ENCODE peak calls at places on chromosomes 5 and 9, in nine cellular contexts. J, X, K, Z, F, D, L, R and O are unnamed samples.

GRCh38 chr9:131423171-131423581 is 29.3 kb downstream of the PRRC2B start:
- DNase-seq in J (peak), X (peak), K (peak), Z (no peak), F (no peak), D (no peak), L (no peak), R (no peak), O (peak)

GRCh38 chr9:27194401-27195091 is 85.5 kb downstream of the TEK start:
- DNase-seq in J (peak), X (peak), K (peak), Z (no peak), F (no peak), D (no peak), L (no peak), R (no peak), O (peak)

GRCh38 chr9:137956039-137956438 is 78.5 kb downstream of the CACNA1B start:
- DNase-seq in J (no peak), X (no peak), K (no peak), Z (no peak), F (no peak), D (no peak), L (no peak), R (no peak), O (no peak)

GRCh38 chr5:82072138-82072537 is 100.3 kb downstream of the ATG10 start:
- DNase-seq in J (no peak), X (no peak), K (no peak), Z (no peak), F (no peak), D (no peak), L (no peak), R (no peak), O (no peak)

GRCh38 chr5:1321576-1321975 is 23.3 kb downstream of the CLPTM1L start:
- DNase-seq in J (no peak), X (no peak), K (no peak), Z (no peak), F (no peak), D (no peak), L (no peak), R (no peak), O (no peak)

GRCh38 chr5:135593886-135594285 is 15.1 kb upstream of the CXCL14 start:
- DNase-seq in J (no peak), X (no peak), K (no peak), Z (no peak), F (no peak), D (no peak), L (no peak), R (no peak), O (no peak)

GRCh38 chr5:110917161-110917875 is 154.2 kb upstream of the TSLP start:
- DNase-seq in J (no peak), X (peak), K (peak), Z (no peak), F (no peak), D (no peak), L (no peak), R (peak), O (no peak)

GRCh38 chr5:107831612-107832395 is 161.1 kb upstream of the EFNA5 start:
- DNase-seq in J (peak), X (peak), K (peak), Z (no peak), F (no peak), D (no peak), L (no peak), R (no peak), O (peak)

GRCh38 chr5:181081989-181082388 is 41.9 kb downstream of the BTNL9 start:
- DNase-seq in J (no peak), X (no peak), K (no peak), Z (no peak), F (no peak), D (no peak), L (no peak), R (no peak), O (no peak)

GRCh38 chr5:65742565-65743231 is 20.7 kb downstream of the NLN start:
- DNase-seq in J (peak), X (peak), K (peak), Z (peak), F (no peak), D (no peak), L (peak), R (peak), O (peak)

GRCh38 chr5:133611357-133612020 is 852 bp downstream of the FSTL4 start:
- DNase-seq in J (no peak), X (no peak), K (no peak), Z (no peak), F (no peak), D (no peak), L (no peak), R (peak), O (peak)

GRCh38 chr5:170681013-170681433 is 102.5 kb upstream of the GABRP start:
- DNase-seq in J (peak), X (peak), K (peak), Z (peak), F (no peak), D (peak), L (peak), R (peak), O (peak)

GRCh38 chr5:73322453-73323076 is 126.0 kb downstream of the FOXD1 start:
- DNase-seq in J (no peak), X (no peak), K (no peak), Z (no peak), F (peak), D (no peak), L (no peak), R (no peak), O (no peak)

GRCh38 chr5:113524927-113525326 is 11.4 kb downstream of the YTHDC2 start:
- DNase-seq in J (no peak), X (no peak), K (no peak), Z (no peak), F (no peak), D (no peak), L (no peak), R (no peak), O (no peak)

GRCh38 chr5:55993013-55993412 is 1.8 kb downstream of the IL6ST start:
- DNase-seq in J (peak), X (no peak), K (peak), Z (no peak), F (no peak), D (no peak), L (peak), R (peak), O (no peak)

GRCh38 chr9:135006911-135007570 is 80.4 kb upstream of the OLFM1 start:
- DNase-seq in J (no peak), X (no peak), K (no peak), Z (no peak), F (no peak), D (no peak), L (no peak), R (no peak), O (no peak)

GRCh38 chr9:127742435-127743088 is 7.5 kb upstream of the TOR2A start:
- DNase-seq in J (peak), X (peak), K (peak), Z (no peak), F (no peak), D (no peak), L (no peak), R (peak), O (peak)

GRCh38 chr9:19992556-19992955 is 203.7 kb upstream of the SLC24A2 start:
- DNase-seq in J (peak), X (peak), K (peak), Z (no peak), F (no peak), D (no peak), L (peak), R (no peak), O (no peak)

GRCh38 chr5:181189363-181189961 is 15.5 kb downstream of the TRIM7 start:
- DNase-seq in J (no peak), X (peak), K (peak), Z (peak), F (no peak), D (peak), L (peak), R (peak), O (peak)

GRCh38 chr9:34259315-34259714 is 69.8 kb downstream of the KIF24 start:
- DNase-seq in J (no peak), X (no peak), K (no peak), Z (no peak), F (no peak), D (no peak), L (no peak), R (no peak), O (no peak)

GRCh38 chr9:85212209-85212608 is 529.5 kb downstream of the AGTPBP1 start:
- DNase-seq in J (peak), X (peak), K (peak), Z (no peak), F (no peak), D (no peak), L (peak), R (no peak), O (peak)

GRCh38 chr5:159242153-159242552 is 20.9 kb upstream of the UBLCP1 start:
- DNase-seq in J (no peak), X (no peak), K (no peak), Z (no peak), F (no peak), D (no peak), L (no peak), R (no peak), O (no peak)

GRCh38 chr5:59115345-59115744 is 532.5 kb downstream of the RAB3C start:
- DNase-seq in J (peak), X (peak), K (peak), Z (no peak), F (no peak), D (no peak), L (no peak), R (no peak), O (no peak)

GRCh38 chr5:172496671-172497371 is 42.5 kb upstream of the SH3PXD2B start:
- DNase-seq in J (peak), X (peak), K (peak), Z (no peak), F (no peak), D (no peak), L (no peak), R (no peak), O (no peak)

GRCh38 chr9:35828716-35829083 is at the start of gene FAM221B:
- DNase-seq in J (no peak), X (no peak), K (peak), Z (peak), F (no peak), D (no peak), L (peak), R (peak), O (peak)

GRCh38 chr5:93573627-93573974 is 7.4 kb downstream of the NR2F1-AS1 start:
- DNase-seq in J (no peak), X (no peak), K (no peak), Z (no peak), F (no peak), D (no peak), L (no peak), R (no peak), O (no peak)

GRCh38 chr9:124810513-124811355 is 33.8 kb downstream of the OLFML2A start:
- DNase-seq in J (peak), X (peak), K (peak), Z (no peak), F (no peak), D (no peak), L (no peak), R (peak), O (peak)

GRCh38 chr9:137396808-137397367 is 26.1 kb downstream of the EXD3 start:
- DNase-seq in J (no peak), X (no peak), K (no peak), Z (no peak), F (no peak), D (no peak), L (no peak), R (no peak), O (no peak)

GRCh38 chr9:18379073-18379811 is 94.7 kb upstream of the ADAMTSL1 start:
- DNase-seq in J (no peak), X (peak), K (peak), Z (no peak), F (no peak), D (no peak), L (no peak), R (no peak), O (no peak)

GRCh38 chr9:128706671-128707381 is 4.5 kb downstream of the PKN3 start:
- DNase-seq in J (no peak), X (no peak), K (no peak), Z (no peak), F (no peak), D (no peak), L (no peak), R (no peak), O (no peak)